ENCODE peak calls at places on chromosomes 4 and X, in five cellular contexts. T, O, Y, R and E are unnamed samples. For H3K4me1 and H3K27me3, the result is how much of the 10 kb centered on the place peaks cover.

GRCh38 chr4:147201016-147201415 is 255.4 kb upstream of the TTC29 start:
- DNase-seq in T (peak), O (no peak), Y (peak), R (no peak), E (no peak)

GRCh38 chr4:109022941-109023340 is 260.1 kb upstream of the ETNPPL start:
- DNase-seq in T (no peak), O (no peak), Y (peak), R (no peak), E (no peak)

GRCh38 chr4:1009647-1010521 is 1.5 kb upstream of the FGFRL1 start:
- DNase-seq in T (no peak), O (peak), Y (peak), R (peak), E (no peak)

GRCh38 chr4:122480023-122480422 is 23.5 kb upstream of the IL2 start:
- DNase-seq in T (peak), O (no peak), Y (peak), R (no peak), E (no peak)

GRCh38 chr4:54635329-54635728 is 22.4 kb upstream of the KIT start:
- DNase-seq in T (no peak), O (no peak), Y (no peak), R (no peak), E (no peak)

GRCh38 chr4:67871867-67872266 is 11.9 kb downstream of the TMPRSS11D start:
- DNase-seq in T (peak), O (no peak), Y (peak), R (no peak), E (peak)

GRCh38 chr4:152065545-152065944 is 304.7 kb upstream of the GATB start:
- DNase-seq in T (no peak), O (no peak), Y (no peak), R (no peak), E (no peak)

GRCh38 chr4:1237981-1238675 is 10.8 kb downstream of the CTBP1 start:
- DNase-seq in T (no peak), O (peak), Y (no peak), R (no peak), E (no peak)

GRCh38 chr4:89290727-89291126 is 16.9 kb downstream of the GPRIN3 start:
- DNase-seq in T (no peak), O (no peak), Y (no peak), R (no peak), E (no peak)

GRCh38 chrX:95071052-95071451 is 1397.0 kb downstream of the FAM133A start:
- DNase-seq in T (no peak), O (no peak), Y (no peak), R (no peak), E (no peak)

GRCh38 chrX:103404225-103405008 is 28.1 kb downstream of the BEX3 start:
- DNase-seq in T (peak), O (peak), Y (peak), R (peak), E (peak)

GRCh38 chr4:181761130-181761529 is 482.1 kb upstream of the TENM3 start:
- DNase-seq in T (peak), O (no peak), Y (peak), R (no peak), E (no peak)

GRCh38 chr4:48449151-48449550 is 34.0 kb upstream of the SLC10A4 start:
- DNase-seq in T (no peak), O (no peak), Y (no peak), R (no peak), E (no peak)

GRCh38 chr4:141013899-141014298 is 119.4 kb downstream of the RNF150 start:
- DNase-seq in T (no peak), O (no peak), Y (no peak), R (no peak), E (no peak)

GRCh38 chr4:141019772-141020171 is 113.5 kb downstream of the RNF150 start:
- DNase-seq in T (no peak), O (no peak), Y (no peak), R (no peak), E (no peak)

GRCh38 chr4:141020801-141021261 is 112.4 kb downstream of the RNF150 start:
- DNase-seq in T (peak), O (no peak), Y (peak), R (no peak), E (no peak)

GRCh38 chr4:141011799-141012377 is 121.4 kb downstream of the RNF150 start:
- DNase-seq in T (no peak), O (no peak), Y (no peak), R (no peak), E (no peak)

GRCh38 chr4:141016117-141016798 is 117.0 kb downstream of the RNF150 start:
- DNase-seq in T (no peak), O (no peak), Y (no peak), R (no peak), E (no peak)
- H3K4me1 ChIP-seq in T (under half), O (under half), Y (under half), R (under half), E (under half)

DNA sequence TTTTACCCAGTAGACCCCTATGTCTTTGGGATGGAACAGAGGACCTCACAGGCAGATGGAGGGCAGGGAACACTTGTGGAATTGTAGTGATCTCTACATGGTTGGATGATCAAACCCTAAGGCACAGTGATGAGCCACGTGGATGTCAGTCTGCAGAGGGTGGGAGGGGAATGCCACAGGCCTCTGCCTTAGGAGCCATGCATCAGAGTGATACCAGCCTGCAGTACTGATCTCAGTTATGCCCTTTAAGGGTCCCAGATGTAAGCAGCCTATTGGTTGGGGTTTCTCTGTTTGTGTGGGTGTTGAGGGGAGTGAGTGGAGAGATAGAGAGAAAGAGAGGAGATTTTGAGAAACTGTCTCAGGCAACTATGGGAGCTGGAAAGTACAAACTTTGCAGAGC is 39.9 kb upstream of the XAGE1B start:
- DNase-seq in T (no peak), O (no peak), Y (no peak), R (no peak), E (no peak)
- H3K27me3 ChIP-seq in T (under half), O (under half), Y (under half), R (under half), E (under half)

GRCh38 chrX:10025742-10026493 is 58.8 kb downstream of the CLDN34 start:
- DNase-seq in T (no peak), O (no peak), Y (no peak), R (no peak), E (no peak)
- H3K4me1 ChIP-seq in T (under half), O (under half), Y (under half), R (under half), E (under half)

GRCh38 chr4:4228356-4228668 is 1.6 kb upstream of the OTOP1 start:
- DNase-seq in T (no peak), O (no peak), Y (no peak), R (no peak), E (no peak)

GRCh38 chr4:4233610-4234009 is 6.9 kb upstream of the OTOP1 start:
- DNase-seq in T (no peak), O (no peak), Y (no peak), R (no peak), E (no peak)

GRCh38 chr4:4225915-4226605 is 669 bp downstream of the OTOP1 start:
- DNase-seq in T (no peak), O (no peak), Y (peak), R (no peak), E (no peak)

GRCh38 chr4:4226606-4227438 is at the start of gene OTOP1:
- DNase-seq in T (no peak), O (no peak), Y (no peak), R (no peak), E (no peak)

DNA sequence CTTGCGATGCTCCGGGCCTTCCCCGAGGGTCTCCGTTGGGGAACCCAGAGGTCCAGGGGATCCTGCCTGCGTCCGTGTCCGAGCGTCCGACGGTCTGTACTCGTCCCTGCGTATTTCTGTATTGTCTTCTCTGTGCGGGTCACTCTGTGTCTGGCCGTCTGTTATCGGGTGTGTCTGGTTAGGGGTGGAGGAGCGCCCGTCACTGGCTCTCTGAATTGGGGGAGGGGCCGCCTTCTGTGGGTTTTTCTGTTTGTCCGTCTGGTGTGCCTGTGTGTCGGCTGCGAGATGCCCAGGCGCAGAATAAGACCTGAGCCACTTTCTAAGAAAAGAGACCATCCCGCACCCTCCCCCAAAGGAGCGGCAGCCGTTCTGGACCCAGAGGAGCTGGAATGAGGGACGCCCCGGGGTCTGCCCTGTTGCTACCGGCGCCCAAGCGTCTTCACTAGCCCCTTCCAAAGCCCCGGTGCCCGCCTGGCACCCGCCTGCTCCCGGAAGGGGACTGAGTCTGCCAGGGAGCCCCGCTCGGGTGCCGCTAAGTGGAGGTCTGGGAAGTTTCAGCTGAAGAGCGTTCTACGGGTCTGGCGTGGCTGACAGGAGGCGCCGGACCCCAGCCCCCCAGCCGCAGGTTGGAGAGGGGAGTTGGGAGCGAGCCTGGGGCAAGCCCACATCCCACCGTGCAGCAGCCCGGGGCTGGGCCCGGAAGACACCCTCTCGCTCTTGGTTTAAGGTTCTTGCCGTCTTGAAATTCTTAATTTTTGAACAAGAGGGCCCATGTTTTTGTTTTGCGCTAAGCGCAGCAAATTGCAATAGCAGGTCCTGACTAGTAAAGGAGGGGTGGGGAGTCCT is 1.0 kb upstream of the OTOP1 start:
- DNase-seq in T (no peak), O (no peak), Y (no peak), R (no peak), E (no peak)
- H3K27me3 ChIP-seq in T (under half), O (under half), Y (under half), R (half or more), E (half or more)

GRCh38 chrX:131789664-131790063 is 233.4 kb upstream of the STK26 start:
- DNase-seq in T (no peak), O (no peak), Y (no peak), R (no peak), E (no peak)
- H3K4me1 ChIP-seq in T (under half), O (under half), Y (under half), R (under half), E (under half)